ENCODE peak calls at places on chromosomes 1 and 21, in six cellular contexts. K is upper lobe of right lung; Z is aorta; J is K562; F is lung; N is CD4-positive, alpha-beta memory T cell. H is an unnamed sample.

GRCh38 chr1:221678014-221678413 is 63.9 kb downstream of the DUSP10 start:
- DNase-seq in Z (no peak), J (no peak), K (no peak), F (no peak), N (no peak), H (no peak)

GRCh38 chr1:230429072-230429735 is 3.1 kb upstream of the PGBD5 start:
- DNase-seq in N (no peak), F (no peak), Z (no peak), J (no peak), K (no peak), H (no peak)

GRCh38 chr1:221794079-221794670 is 52.3 kb upstream of the DUSP10 start:
- DNase-seq in F (no peak), N (no peak), Z (no peak), J (no peak), K (no peak), H (no peak)

GRCh38 chr1:16226495-16227179 is 10.3 kb downstream of the CPLANE2 start:
- DNase-seq in J (no peak), F (peak), K (peak), Z (no peak), N (no peak), H (no peak)

GRCh38 chr1:59766463-59766862 is 48.3 kb upstream of the HOOK1 start:
- DNase-seq in K (no peak), Z (no peak), J (no peak), F (no peak), N (no peak), H (no peak)

GRCh38 chr1:93703649-93704048 is 22.0 kb upstream of the BCAR3 start:
- DNase-seq in F (no peak), N (no peak), Z (no peak), J (peak), K (peak), H (no peak)

GRCh38 chr21:25080706-25081495 is 526.4 kb downstream of the MRPL39 start:
- DNase-seq in Z (no peak), N (no peak), J (no peak), F (no peak), K (no peak), H (no peak)

GRCh38 chr1:180269848-180270766 is 40.0 kb downstream of the LHX4 start:
- DNase-seq in F (no peak), N (no peak), Z (peak), K (no peak), J (no peak), H (no peak)

GRCh38 chr1:245380790-245381535 is 226.2 kb downstream of the KIF26B start:
- DNase-seq in N (no peak), J (peak), Z (no peak), K (no peak), F (no peak), H (no peak)

GRCh38 chr1:22031214-22031962 is 21.1 kb upstream of the CDC42 start:
- DNase-seq in K (peak), F (peak), J (no peak), N (no peak), Z (no peak), H (no peak)

GRCh38 chr1:118317836-118318614 is 133.0 kb upstream of the SPAG17 start:
- DNase-seq in F (no peak), N (no peak), K (no peak), Z (no peak), J (no peak), H (no peak)

GRCh38 chr1:234955107-234955731 is 173.4 kb downstream of the TOMM20 start:
- DNase-seq in K (peak), F (peak), Z (no peak), J (no peak), N (no peak), H (no peak)

GRCh38 chr1:61842863-61843514 is 100.7 kb downstream of the PATJ start:
- DNase-seq in J (no peak), Z (no peak), K (no peak), F (no peak), N (no peak), H (no peak)

GRCh38 chr21:30257773-30258172 is 25.0 kb downstream of the KRTAP24-1 start:
- DNase-seq in F (no peak), J (peak), Z (no peak), K (no peak), N (no peak), H (no peak)

GRCh38 chr1:162984699-162985098 is 84.5 kb upstream of the RGS4 start:
- DNase-seq in K (no peak), J (no peak), Z (no peak), F (no peak), N (no peak), H (no peak)

GRCh38 chr1:54926955-54927354 is 40.0 kb upstream of the DHCR24 start:
- DNase-seq in J (no peak), N (no peak), Z (no peak), K (no peak), F (no peak), H (no peak)

GRCh38 chr1:208387908-208388756 is 143.9 kb upstream of the PLXNA2 start:
- DNase-seq in Z (no peak), N (no peak), F (no peak), K (no peak), J (no peak), H (no peak)

GRCh38 chr1:58158006-58158405 is 388.5 kb downstream of the OMA1 start:
- DNase-seq in F (no peak), K (no peak), N (no peak), J (no peak), Z (no peak), H (no peak)

GRCh38 chr1:94865369-94865768 is 45.2 kb downstream of the SLC44A3 start:
- DNase-seq in Z (no peak), N (no peak), F (no peak), J (no peak), K (no peak), H (no peak)

GRCh38 chr1:197327776-197328364 is 59.8 kb downstream of the CRB1 start:
- DNase-seq in K (no peak), N (peak), Z (no peak), J (no peak), F (no peak), H (no peak)

GRCh38 chr1:19400189-19400588 is 85.2 kb downstream of the CAPZB start:
- DNase-seq in K (no peak), J (no peak), F (no peak), Z (peak), N (no peak), H (no peak)

GRCh38 chr1:223820515-223820858 is 25.3 kb downstream of the TP53BP2 start:
- DNase-seq in N (no peak), Z (no peak), K (no peak), J (no peak), F (no peak), H (no peak)

GRCh38 chr1:43443197-43443946 is 10.4 kb downstream of the HYI start:
- DNase-seq in K (no peak), J (no peak), F (no peak), N (no peak), Z (no peak), H (no peak)

GRCh38 chr1:1462318-1462966 is 9.1 kb upstream of the ATAD3B start:
- DNase-seq in F (peak), K (peak), Z (no peak), N (no peak), J (peak), H (peak)
- H3K4me3 ChIP-seq in F (no peak), K (peak), Z (no peak), N (no peak), J (no peak), H (no peak)

GRCh38 chr21:16195476-16195875 is 465.7 kb downstream of the USP25 start:
- DNase-seq in K (no peak), F (no peak), Z (no peak), J (no peak), N (no peak), H (no peak)
- H3K4me3 ChIP-seq in K (peak), F (no peak), Z (peak), J (no peak), N (no peak), H (peak)

GRCh38 chr1:31944205-31945089 is 6.3 kb upstream of the PTP4A2 start:
- DNase-seq in Z (peak), J (peak), K (peak), N (peak), F (peak), H (no peak)
- H3K4me3 ChIP-seq in Z (no peak), J (peak), K (peak), N (peak), F (no peak), H (peak)

GRCh38 chr1:32020338-32020737 is 6.7 kb downstream of the KHDRBS1 start:
- DNase-seq in Z (no peak), F (no peak), N (no peak), K (no peak), J (no peak), H (no peak)
- H3K4me3 ChIP-seq in Z (no peak), F (no peak), N (no peak), K (no peak), J (no peak), H (no peak)

GRCh38 chr1:20587639-20588017 is 1.3 kb upstream of the CDA start:
- DNase-seq in N (no peak), Z (no peak), K (no peak), J (no peak), F (no peak), H (no peak)

GRCh38 chr1:20586939-20587638 is 1.8 kb upstream of the CDA start:
- DNase-seq in N (no peak), F (no peak), J (no peak), K (no peak), Z (no peak), H (no peak)

GRCh38 chr1:20590313-20590777 is 1.4 kb downstream of the CDA start:
- DNase-seq in F (no peak), N (no peak), J (no peak), K (peak), Z (no peak), H (no peak)

GRCh38 chr1:20588634-20589225 is at the start of gene CDA:
- DNase-seq in J (peak), F (no peak), K (no peak), Z (no peak), N (no peak), H (no peak)

GRCh38 chr1:20589331-20590312 is 725 bp downstream of the CDA start:
- DNase-seq in N (no peak), Z (peak), K (peak), F (peak), J (no peak), H (no peak)
- H3K4me3 ChIP-seq in N (no peak), Z (no peak), K (peak), F (no peak), J (no peak), H (peak)

GRCh38 chr1:35430762-35431161 is 126.4 kb downstream of the KIAA0319L start:
- DNase-seq in N (no peak), K (no peak), F (no peak), Z (no peak), J (no peak), H (no peak)

GRCh38 chr1:35431173-35431599 is 126.0 kb downstream of the KIAA0319L start:
- DNase-seq in K (no peak), Z (no peak), J (no peak), N (no peak), F (no peak), H (no peak)

GRCh38 chr1:35428360-35428759 is 128.8 kb downstream of the KIAA0319L start:
- DNase-seq in K (no peak), J (no peak), F (no peak), N (no peak), Z (no peak), H (no peak)

DNA sequence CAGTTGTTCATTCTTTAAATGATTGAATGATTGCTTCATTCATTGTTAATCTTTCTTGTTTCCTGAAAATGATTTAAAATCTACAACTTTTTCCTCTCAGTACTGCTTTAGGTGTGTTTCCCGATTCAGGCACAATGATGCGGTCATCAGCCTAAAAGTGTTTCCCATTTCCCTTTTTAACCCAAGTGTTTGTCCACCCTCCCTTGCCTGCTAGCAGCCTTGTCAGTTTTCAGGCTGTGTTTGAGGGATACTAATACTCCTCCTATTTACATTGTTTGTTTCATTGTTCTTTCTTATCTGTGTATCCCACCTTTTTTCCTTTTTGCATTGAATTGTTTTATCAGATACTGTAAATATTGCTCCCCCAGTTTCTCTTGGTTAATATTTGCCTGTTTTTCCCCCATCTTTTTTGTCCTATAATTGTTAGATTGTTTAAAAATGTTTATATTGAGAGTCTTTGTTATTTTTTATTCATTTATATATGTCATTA is 131.1 kb downstream of the KIAA0319L start:
- DNase-seq in Z (no peak), J (no peak), K (no peak), F (no peak), N (no peak), H (no peak)
- H3K4me3 ChIP-seq in Z (no peak), J (no peak), K (no peak), F (no peak), N (no peak), H (no peak)

GRCh38 chr1:156814571-156815260 is 1.9 kb downstream of the SH2D2A start:
- DNase-seq in Z (peak), J (no peak), N (no peak), F (no peak), K (no peak), H (no peak)
- H3K4me3 ChIP-seq in Z (no peak), J (no peak), N (peak), F (no peak), K (peak), H (no peak)

GRCh38 chr1:205251576-205251975 is 23.8 kb downstream of the TMCC2 start:
- DNase-seq in K (no peak), Z (no peak), J (no peak), F (no peak), N (no peak), H (no peak)
- H3K4me3 ChIP-seq in K (no peak), Z (no peak), J (no peak), F (no peak), N (no peak), H (no peak)

GRCh38 chr21:36757246-36757645 is 58.3 kb downstream of the SIM2 start:
- DNase-seq in Z (no peak), N (no peak), F (no peak), K (no peak), J (no peak), H (no peak)

GRCh38 chr21:36756527-36756926 is 57.6 kb downstream of the SIM2 start:
- DNase-seq in N (no peak), K (no peak), F (no peak), Z (no peak), J (no peak), H (no peak)

GRCh38 chr21:36761685-36762084 is 62.8 kb downstream of the SIM2 start:
- DNase-seq in K (no peak), J (no peak), N (no peak), Z (no peak), F (no peak), H (no peak)

GRCh38 chr21:36762636-36763035 is 63.7 kb downstream of the SIM2 start:
- DNase-seq in N (no peak), J (no peak), Z (no peak), K (no peak), F (no peak), H (no peak)

DNA sequence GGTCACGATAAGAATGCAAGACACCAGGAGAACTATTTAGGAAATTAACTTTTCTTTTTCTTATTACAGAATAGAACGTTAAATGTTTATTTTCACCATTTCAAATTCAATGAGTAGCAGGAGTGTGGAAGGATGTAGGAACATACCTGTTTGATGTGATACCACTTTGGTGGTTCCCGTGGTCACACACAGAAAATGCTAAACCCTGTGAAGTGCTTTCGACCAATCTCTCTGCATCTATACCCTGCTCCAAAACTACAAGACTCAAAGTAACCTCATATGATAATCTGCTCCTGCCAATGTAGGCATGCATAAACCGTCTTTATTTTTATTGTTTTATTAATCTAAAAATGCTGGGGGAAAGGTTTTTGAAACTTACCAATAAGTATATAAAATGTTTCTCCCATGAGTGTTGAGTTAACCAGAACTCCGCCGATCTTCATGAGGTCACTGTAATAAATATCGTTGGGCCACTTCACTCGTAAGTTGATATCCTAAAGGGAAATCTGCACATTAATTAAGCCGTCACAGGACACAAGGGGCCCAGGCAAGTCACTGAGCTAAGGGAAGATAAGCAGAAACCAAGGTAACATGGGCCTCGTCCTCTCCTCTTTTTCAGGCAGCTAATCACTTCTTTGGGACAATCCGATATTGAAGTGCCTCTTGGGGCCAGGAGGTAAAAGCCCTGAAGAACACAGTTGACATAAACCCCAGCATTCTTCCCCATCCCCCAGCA is 60.6 kb downstream of the SIM2 start:
- DNase-seq in K (no peak), F (no peak), J (no peak), N (no peak), Z (no peak), H (no peak)
- H3K4me3 ChIP-seq in K (no peak), F (no peak), J (no peak), N (no peak), Z (no peak), H (no peak)